ENCODE peak calls at places on chromosomes 1 and 21, in four cellular contexts. One of them, this sample, is unnamed.

GRCh38 chr1:204128964-204129896 is 22.6 kb downstream of the ETNK2 start:
- DNase-seq in fibroblast of lung: peak; percentile 67
- DNase-seq in CD4-positive, alpha-beta T cell: peak; percentile 36
- DNase-seq in pancreas: peak; percentile 86
- DNase-seq in this sample: peak; percentile 32

GRCh38 chr1:66947267-66947666 is 22.5 kb downstream of the MIER1 start:
- DNase-seq in fibroblast of lung: no peak
- DNase-seq in CD4-positive, alpha-beta T cell: no peak
- DNase-seq in pancreas: no peak
- DNase-seq in this sample: no peak

GRCh38 chr1:47727051-47727708 is 270.0 kb downstream of the TRABD2B start:
- DNase-seq in fibroblast of lung: no peak
- DNase-seq in CD4-positive, alpha-beta T cell: no peak
- DNase-seq in pancreas: no peak
- DNase-seq in this sample: no peak

GRCh38 chr1:209797978-209798639 is 7.8 kb downstream of the IRF6 start:
- DNase-seq in fibroblast of lung: no peak
- DNase-seq in CD4-positive, alpha-beta T cell: no peak
- DNase-seq in pancreas: no peak
- DNase-seq in this sample: no peak

GRCh38 chr1:159056069-159056698 is 20.4 kb downstream of the AIM2 start:
- DNase-seq in fibroblast of lung: no peak
- DNase-seq in CD4-positive, alpha-beta T cell: no peak
- DNase-seq in pancreas: no peak
- DNase-seq in this sample: no peak

GRCh38 chr1:3907031-3907534 is 7.0 kb upstream of the C1orf174 start:
- DNase-seq in fibroblast of lung: no peak
- DNase-seq in CD4-positive, alpha-beta T cell: no peak
- DNase-seq in pancreas: no peak
- DNase-seq in this sample: peak; percentile 40

GRCh38 chr1:91730781-91731732 is 154.9 kb downstream of the TGFBR3 start:
- DNase-seq in fibroblast of lung: peak; percentile 87
- DNase-seq in CD4-positive, alpha-beta T cell: no peak
- DNase-seq in pancreas: no peak
- DNase-seq in this sample: no peak

GRCh38 chr1:201329286-201329685 is 46.0 kb downstream of the PKP1 start:
- DNase-seq in fibroblast of lung: peak; percentile 69
- DNase-seq in CD4-positive, alpha-beta T cell: no peak
- DNase-seq in pancreas: peak; percentile 18
- DNase-seq in this sample: no peak

GRCh38 chr1:164265232-164265631 is 293.8 kb upstream of the PBX1 start:
- DNase-seq in fibroblast of lung: peak; percentile 8
- DNase-seq in CD4-positive, alpha-beta T cell: no peak
- DNase-seq in pancreas: no peak
- DNase-seq in this sample: no peak

GRCh38 chr1:72280714-72281113 is 1.6 kb downstream of the NEGR1 start:
- DNase-seq in fibroblast of lung: peak; percentile 10
- DNase-seq in CD4-positive, alpha-beta T cell: no peak
- DNase-seq in pancreas: no peak
- DNase-seq in this sample: no peak

GRCh38 chr1:92030701-92031107 is 919 bp downstream of the EPHX4 start:
- DNase-seq in fibroblast of lung: peak; percentile 8
- DNase-seq in CD4-positive, alpha-beta T cell: no peak
- DNase-seq in pancreas: no peak
- DNase-seq in this sample: no peak

GRCh38 chr1:71252900-71253299 is 172.1 kb upstream of the ZRANB2 start:
- DNase-seq in fibroblast of lung: no peak
- DNase-seq in CD4-positive, alpha-beta T cell: no peak
- DNase-seq in pancreas: no peak
- DNase-seq in this sample: no peak

GRCh38 chr1:162191396-162192322 is 122.2 kb downstream of the NOS1AP start:
- DNase-seq in fibroblast of lung: no peak
- DNase-seq in CD4-positive, alpha-beta T cell: no peak
- DNase-seq in pancreas: no peak
- DNase-seq in this sample: no peak

GRCh38 chr1:63904826-63905225 is 131.0 kb downstream of the ROR1 start:
- DNase-seq in fibroblast of lung: no peak
- DNase-seq in CD4-positive, alpha-beta T cell: no peak
- DNase-seq in pancreas: no peak
- DNase-seq in this sample: no peak

GRCh38 chr1:227947678-227948492 is at the start of gene WNT9A:
- DNase-seq in fibroblast of lung: peak; percentile 61
- DNase-seq in CD4-positive, alpha-beta T cell: no peak
- DNase-seq in pancreas: peak; percentile 83
- DNase-seq in this sample: peak; percentile 61

GRCh38 chr21:40507978-40508377 is 339.0 kb downstream of the DSCAM start:
- DNase-seq in fibroblast of lung: peak; percentile 0
- DNase-seq in CD4-positive, alpha-beta T cell: no peak
- DNase-seq in pancreas: no peak
- DNase-seq in this sample: no peak

GRCh38 chr1:220313576-220313975 is 41.3 kb upstream of the RAB3GAP2 start:
- DNase-seq in fibroblast of lung: no peak
- DNase-seq in CD4-positive, alpha-beta T cell: no peak
- DNase-seq in pancreas: no peak
- DNase-seq in this sample: no peak

DNA sequence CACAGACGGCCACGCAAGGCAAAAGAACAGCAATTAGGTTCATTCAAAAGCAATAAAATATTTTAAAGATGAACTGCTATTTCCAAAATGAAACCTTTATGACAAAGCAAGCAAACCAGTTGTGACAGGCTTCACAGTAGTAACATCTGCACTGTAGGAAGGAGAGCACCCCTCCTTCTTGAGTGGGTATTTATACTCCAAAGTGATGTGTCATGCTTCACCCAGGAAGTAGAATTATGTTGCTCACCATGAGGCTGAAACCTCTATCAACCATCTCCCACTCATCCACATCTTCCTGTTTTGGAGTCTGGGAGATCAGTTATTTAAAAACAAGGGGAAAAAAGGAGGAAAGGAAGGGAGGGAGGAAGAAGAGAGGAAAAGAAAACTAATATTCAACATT is 885 bp downstream of the OR2T10 start:
- DNase-seq in fibroblast of lung: no peak
- DNase-seq in CD4-positive, alpha-beta T cell: no peak
- DNase-seq in pancreas: no peak
- DNase-seq in this sample: no peak
- H3K9me3 ChIP-seq in fibroblast of lung: no peaks in the 10 kb centered on the region
- H3K9me3 ChIP-seq in CD4-positive, alpha-beta T cell: no peaks in the 10 kb centered on the region
- H3K9me3 ChIP-seq in pancreas: no peaks in the 10 kb centered on the region
- H3K9me3 ChIP-seq in this sample: no peaks in the 10 kb centered on the region

GRCh38 chr1:61012365-61012764 is 70.0 kb upstream of the NFIA start:
- DNase-seq in fibroblast of lung: no peak
- DNase-seq in CD4-positive, alpha-beta T cell: no peak
- DNase-seq in pancreas: no peak
- DNase-seq in this sample: no peak
- H3K9me3 ChIP-seq in fibroblast of lung: no peaks in the 10 kb centered on the region
- H3K9me3 ChIP-seq in CD4-positive, alpha-beta T cell: no peaks in the 10 kb centered on the region
- H3K9me3 ChIP-seq in pancreas: no peaks in the 10 kb centered on the region
- H3K9me3 ChIP-seq in this sample: no peaks in the 10 kb centered on the region

GRCh38 chr1:248155927-248156326 is 11.0 kb downstream of the OR2M5 start:
- DNase-seq in fibroblast of lung: no peak
- DNase-seq in CD4-positive, alpha-beta T cell: no peak
- DNase-seq in pancreas: no peak
- DNase-seq in this sample: no peak
- H3K9me3 ChIP-seq in fibroblast of lung: no peaks in the 10 kb centered on the region
- H3K9me3 ChIP-seq in CD4-positive, alpha-beta T cell: no peaks in the 10 kb centered on the region
- H3K9me3 ChIP-seq in pancreas: no peaks in the 10 kb centered on the region
- H3K9me3 ChIP-seq in this sample: no peaks in the 10 kb centered on the region

GRCh38 chr21:36990508-36991205 is 15.8 kb upstream of the RIPPLY3 start:
- DNase-seq in fibroblast of lung: no peak
- DNase-seq in CD4-positive, alpha-beta T cell: no peak
- DNase-seq in pancreas: no peak
- DNase-seq in this sample: no peak
- H3K9me3 ChIP-seq in fibroblast of lung: no peaks in the 10 kb centered on the region
- H3K9me3 ChIP-seq in CD4-positive, alpha-beta T cell: no peaks in the 10 kb centered on the region
- H3K9me3 ChIP-seq in pancreas: no peaks in the 10 kb centered on the region
- H3K9me3 ChIP-seq in this sample: no peaks in the 10 kb centered on the region

GRCh38 chr1:248158758-248159157 is 13.8 kb downstream of the OR2M5 start:
- DNase-seq in fibroblast of lung: no peak
- DNase-seq in CD4-positive, alpha-beta T cell: no peak
- DNase-seq in pancreas: no peak
- DNase-seq in this sample: no peak

GRCh38 chr1:248165186-248165585 is 9.4 kb upstream of the OR2M2 start:
- DNase-seq in fibroblast of lung: no peak
- DNase-seq in CD4-positive, alpha-beta T cell: no peak
- DNase-seq in pancreas: no peak
- DNase-seq in this sample: no peak

GRCh38 chr1:248164031-248164430 is 10.6 kb upstream of the OR2M2 start:
- DNase-seq in fibroblast of lung: no peak
- DNase-seq in CD4-positive, alpha-beta T cell: no peak
- DNase-seq in pancreas: no peak
- DNase-seq in this sample: no peak
- H3K9me3 ChIP-seq in fibroblast of lung: no peaks in the 10 kb centered on the region
- H3K9me3 ChIP-seq in CD4-positive, alpha-beta T cell: no peaks in the 10 kb centered on the region
- H3K9me3 ChIP-seq in pancreas: no peaks in the 10 kb centered on the region
- H3K9me3 ChIP-seq in this sample: no peaks in the 10 kb centered on the region

This sample was measured in Peyer's patch.